ENCODE peak calls at places on chromosomes 6 and 20, in ten cellular contexts. Z is breast epithelium; N is midbrain; F is foreskin melanocyte; W is activated CD4-positive, alpha-beta memory T cell treated with anti-CD3 and anti-CD28 coated beads, Interleukin-2, amount 10 ng/mL, durations not matched to agents 7 days and 5 days; E is lower lobe of right lung; S is activated CD4-positive, alpha-beta T cell treated with anti-CD3 and anti-CD28 coated beads for 36 hours; L is Right ventricle myocardium superior; T is NAMALWA; A is A172. X is an unnamed sample.

GRCh38 chr6:168988801-168989200 is 264.8 kb downstream of the THBS2 start:
- DNase-seq in Z (no peak), N (no peak), F (no peak), W (no peak), E (no peak), S (no peak), L (no peak), T (no peak), A (no peak), X (no peak)

GRCh38 chr6:104633125-104633524 is 226.6 kb downstream of the HACE1 start:
- DNase-seq in Z (no peak), N (no peak), F (no peak), W (no peak), E (no peak), S (no peak), L (no peak), T (no peak), A (peak), X (no peak)

GRCh38 chr6:34176261-34177031 is 30.6 kb upstream of the GRM4 start:
- DNase-seq in Z (no peak), N (no peak), F (no peak), W (no peak), E (no peak), S (no peak), L (no peak), T (no peak), A (no peak), X (no peak)

GRCh38 chr6:28209753-28210535 is 15.1 kb upstream of the ZSCAN9 start:
- DNase-seq in Z (no peak), N (no peak), F (no peak), W (no peak), E (no peak), S (no peak), L (no peak), T (no peak), A (no peak), X (no peak)

GRCh38 chr20:46186210-46186609 is 68.1 kb downstream of the CD40 start:
- DNase-seq in Z (no peak), N (no peak), F (no peak), W (no peak), E (no peak), S (no peak), L (no peak), T (no peak), A (no peak), X (no peak)

GRCh38 chr20:45937765-45938164 is 3.3 kb downstream of the PCIF1 start:
- DNase-seq in Z (no peak), N (no peak), F (no peak), W (no peak), E (no peak), S (no peak), L (no peak), T (no peak), A (peak), X (no peak)

GRCh38 chr6:16483315-16483875 is 245.0 kb downstream of the GMPR start:
- DNase-seq in Z (no peak), N (no peak), F (no peak), W (peak), E (no peak), S (peak), L (no peak), T (no peak), A (no peak), X (no peak)

GRCh38 chr6:170393807-170394399 is 87.3 kb downstream of the FAM120B start:
- DNase-seq in Z (no peak), N (no peak), F (no peak), W (peak), E (no peak), S (peak), L (no peak), T (no peak), A (no peak), X (no peak)

GRCh38 chr6:45801471-45802289 is 214.0 kb downstream of the CLIC5 start:
- DNase-seq in Z (no peak), N (no peak), F (peak), W (peak), E (no peak), S (peak), L (no peak), T (no peak), A (no peak), X (no peak)

GRCh38 chr6:938271-939046 is 245.5 kb upstream of the EXOC2 start:
- DNase-seq in Z (no peak), N (no peak), F (no peak), W (no peak), E (no peak), S (no peak), L (no peak), T (no peak), A (no peak), X (no peak)

GRCh38 chr20:57083072-57083471 is 183.4 kb downstream of the BMP7 start:
- DNase-seq in Z (no peak), N (no peak), F (no peak), W (no peak), E (no peak), S (no peak), L (no peak), T (no peak), A (no peak), X (no peak)

GRCh38 chr6:82740066-82740465 is 325.6 kb downstream of the UBE3D start:
- DNase-seq in Z (no peak), N (no peak), F (no peak), W (no peak), E (no peak), S (no peak), L (no peak), T (no peak), A (no peak), X (no peak)

GRCh38 chr20:25052255-25053206 is 5.4 kb downstream of the ACSS1 start:
- DNase-seq in Z (peak), N (no peak), F (no peak), W (no peak), E (no peak), S (no peak), L (peak), T (no peak), A (peak), X (no peak)

GRCh38 chr20:45835230-45836224 is 1.9 kb downstream of the SNX21 start:
- DNase-seq in Z (no peak), N (no peak), F (no peak), W (no peak), E (no peak), S (no peak), L (peak), T (peak), A (peak), X (no peak)

GRCh38 chr20:54078296-54078695 is 7.9 kb upstream of the BCAS1 start:
- DNase-seq in Z (no peak), N (no peak), F (no peak), W (peak), E (no peak), S (peak), L (no peak), T (peak), A (no peak), X (no peak)

GRCh38 chr6:170230520-170231390 is 60.1 kb downstream of the DLL1 start:
- DNase-seq in Z (no peak), N (no peak), F (no peak), W (no peak), E (no peak), S (no peak), L (peak), T (no peak), A (no peak), X (no peak)

GRCh38 chr6:112253505-112253841 is 894 bp downstream of the LAMA4 start:
- DNase-seq in Z (no peak), N (peak), F (no peak), W (no peak), E (no peak), S (peak), L (no peak), T (no peak), A (no peak), X (no peak)

GRCh38 chr20:63861981-63862901 is 943 bp downstream of the ABHD16B start:
- DNase-seq in Z (no peak), N (no peak), F (no peak), W (no peak), E (no peak), S (no peak), L (no peak), T (no peak), A (no peak), X (no peak)

GRCh38 chr6:116631379-116631990 is 15.2 kb downstream of the RSPH4A start:
- DNase-seq in Z (no peak), N (no peak), F (no peak), W (no peak), E (no peak), S (no peak), L (no peak), T (no peak), A (no peak), X (no peak)

GRCh38 chr20:1707588-1708449 is 50.2 kb upstream of the SIRPG start:
- DNase-seq in Z (no peak), N (no peak), F (peak), W (no peak), E (no peak), S (no peak), L (no peak), T (no peak), A (no peak), X (no peak)